ENCODE peak calls at places on chromosomes 11 and 22, in four cellular contexts. R is NAMALWA, X is NCI-H1930, K is keratinocyte. S is an unnamed sample.

GRCh38 chr22:43928418-43929307 is 5.1 kb downstream of the PNPLA3 start:
- DNase-seq in K (no peak), X (no peak), R (no peak), S (no peak)

GRCh38 chr11:133507185-133507584 is 25.1 kb downstream of the OPCML start:
- DNase-seq in K (no peak), R (no peak), X (no peak), S (no peak)

GRCh38 chr11:12868315-12869073 is 140.6 kb upstream of the RASSF10 start:
- DNase-seq in K (no peak), R (no peak), X (no peak), S (no peak)

GRCh38 chr22:32622004-32622761 is 147.6 kb downstream of the FBXO7 start:
- DNase-seq in R (no peak), X (no peak), K (no peak), S (no peak)

GRCh38 chr11:12318791-12319733 is 58.3 kb upstream of the PARVA start:
- DNase-seq in K (no peak), X (peak; percentile 9), R (peak; percentile 65), S (peak; percentile 98)

GRCh38 chr22:49564054-49564453 is 263.6 kb downstream of the BRD1 start:
- DNase-seq in R (no peak), X (no peak), K (no peak), S (no peak)

GRCh38 chr11:19819148-19819547 is 106.5 kb downstream of the NAV2 start:
- DNase-seq in R (no peak), K (no peak), X (no peak), S (no peak)

GRCh38 chr22:45009881-45010531 is at the start of gene PHF21B:
- DNase-seq in X (peak; percentile 83), K (no peak), R (no peak), S (no peak)

GRCh38 chr11:128658499-128658898 is 35.4 kb upstream of the FLI1 start:
- DNase-seq in K (no peak), R (peak; percentile 61), X (no peak), S (no peak)

GRCh38 chr11:47003180-47003877 is 66.8 kb downstream of the CSTPP1 start:
- DNase-seq in X (no peak), K (no peak), R (peak; percentile 40), S (no peak)

GRCh38 chr22:30048711-30049110 is 31.6 kb upstream of the HORMAD2 start:
- DNase-seq in X (no peak), R (no peak), K (no peak), S (no peak)

GRCh38 chr11:94130589-94131362 is 2.1 kb downstream of the PANX1 start:
- DNase-seq in R (no peak), X (no peak), K (no peak), S (no peak)

GRCh38 chr11:1158681-1159525 is 1.1 kb downstream of the MUC5AC start:
- DNase-seq in X (no peak), K (no peak), R (no peak), S (no peak)

GRCh38 chr11:122365545-122366380 is 249.7 kb upstream of the BLID start:
- DNase-seq in R (no peak), X (no peak), K (no peak), S (no peak)

GRCh38 chr11:16603245-16603644 is 135.2 kb upstream of the C11orf58 start:
- DNase-seq in R (no peak), X (no peak), K (no peak), S (no peak)

GRCh38 chr11:64253481-64253880 is 2.2 kb downstream of the PLCB3 start:
- DNase-seq in K (no peak), R (no peak), X (no peak), S (no peak)

GRCh38 chr11:47961383-47961782 is 19.0 kb upstream of the PTPRJ start:
- DNase-seq in X (no peak), R (no peak), K (no peak), S (no peak)

GRCh38 chr22:19800761-19801244 is 40.2 kb downstream of the TBX1 start:
- DNase-seq in X (no peak), K (no peak), R (no peak), S (no peak)

GRCh38 chr11:35083181-35084061 is 55.5 kb upstream of the CD44 start:
- DNase-seq in K (peak; percentile 57), X (no peak), R (no peak), S (no peak)

GRCh38 chr11:15091620-15092019 is 18.2 kb downstream of the CALCB start:
- DNase-seq in X (no peak), R (peak; percentile 28), K (no peak), S (no peak)

GRCh38 chr11:47335733-47336132 is 16.8 kb downstream of the MYBPC3 start:
- DNase-seq in X (no peak), R (no peak), K (no peak), S (no peak)

GRCh38 chr11:126426126-126426525 is 70.6 kb downstream of the ST3GAL4 start:
- DNase-seq in K (no peak), X (no peak), R (no peak), S (no peak)

GRCh38 chr11:92267968-92268367 is 43.4 kb downstream of the FAT3 start:
- DNase-seq in K (no peak), R (no peak), X (no peak), S (no peak)

GRCh38 chr11:63840356-63841060 is 1.6 kb downstream of the MARK2 start:
- DNase-seq in X (no peak), R (peak; percentile 31), K (no peak), S (no peak)

GRCh38 chr11:22583963-22584492 is 41.6 kb downstream of the FANCF start:
- DNase-seq in K (no peak), R (no peak), X (no peak), S (no peak)

GRCh38 chr11:119727523-119728081 is 1.4 kb downstream of the NECTIN1 start:
- DNase-seq in R (peak; percentile 32), X (peak; percentile 32), K (no peak), S (no peak)

GRCh38 chr11:34053161-34053686 is 1.7 kb downstream of the CAPRIN1 start:
- DNase-seq in R (peak; percentile 84), K (no peak), X (peak; percentile 22), S (peak; percentile 15)

GRCh38 chr22:20225693-20225966 is 42.5 kb downstream of the RTN4R start:
- DNase-seq in X (no peak), K (no peak), R (no peak), S (no peak)

GRCh38 chr11:69342588-69343330 is 48.8 kb downstream of the MYEOV start:
- DNase-seq in K (no peak), X (no peak), R (no peak), S (no peak)

GRCh38 chr11:68581901-68582300 is 102.4 kb upstream of the GAL start:
- DNase-seq in K (no peak), X (no peak), R (no peak), S (no peak)

GRCh38 chr11:69308936-69309799 is 15.2 kb downstream of the MYEOV start:
- DNase-seq in X (no peak), K (no peak), R (no peak), S (no peak)

GRCh38 chr11:16239130-16240105 is 116.9 kb downstream of the SOX6 start:
- DNase-seq in R (no peak), X (no peak), K (no peak), S (no peak)

GRCh38 chr22:23539135-23539838 is 40.8 kb downstream of the IGLL1 start:
- DNase-seq in R (peak; percentile 90), K (peak; percentile 36), X (peak; percentile 82), S (no peak)

GRCh38 chr11:47332303-47332711 is 20.2 kb downstream of the MYBPC3 start:
- DNase-seq in K (no peak), R (no peak), X (no peak), S (no peak)

GRCh38 chr22:39183991-39184585 is 31.6 kb upstream of the CBX7 start:
- DNase-seq in X (no peak), R (no peak), K (no peak), S (no peak)

GRCh38 chr22:35842954-35843353 is 125.3 kb downstream of the APOL5 start:
- DNase-seq in X (peak; percentile 12), K (no peak), R (peak; percentile 71), S (no peak)

GRCh38 chr11:2644844-2645778 is 54.7 kb downstream of the KCNQ1OT1 start:
- DNase-seq in K (no peak), R (no peak), X (no peak), S (no peak)

GRCh38 chr22:47457509-47458300 is 695.3 kb downstream of the TBC1D22A start:
- DNase-seq in X (no peak), K (no peak), R (no peak), S (no peak)

GRCh38 chr11:12888525-12889158 is 120.5 kb upstream of the RASSF10 start:
- DNase-seq in X (peak; percentile 70), R (peak; percentile 77), K (peak; percentile 58), S (peak; percentile 8)

S was measured in NCI-H1417 treated with DMSO at 0.1 percent for 48 hours.